ENCODE peak calls at places on chromosomes 7 and 10, in nine cellular contexts. R, V, G, I, W, F, E, H and C are unnamed samples.

GRCh38 chr7:1913290-1914282 is 243.5 kb downstream of the ELFN1 start:
- DNase-seq in R (no peak), H (no peak), F (no peak), E (no peak), V (no peak), I (no peak), W (no peak), G (no peak), C (no peak)

GRCh38 chr10:80153460-80153859 is 20.9 kb downstream of the PLAC9 start:
- DNase-seq in V (no peak), R (no peak), G (no peak), W (no peak), H (no peak), F (no peak), E (no peak), I (no peak), C (no peak)

GRCh38 chr10:86260564-86260963 is 106.0 kb downstream of the GRID1 start:
- DNase-seq in R (no peak), E (no peak), V (no peak), F (no peak), W (no peak), G (no peak), I (no peak), H (peak), C (no peak)

GRCh38 chr10:11874568-11875182 is 51.5 kb downstream of the PROSER2 start:
- DNase-seq in I (peak), H (no peak), W (peak), G (peak), E (peak), R (peak), F (peak), V (no peak), C (peak)

GRCh38 chr10:69335063-69335587 is 56.8 kb downstream of the HK1 start:
- DNase-seq in G (no peak), W (peak), E (no peak), F (peak), H (no peak), V (no peak), R (peak), I (no peak), C (no peak)

GRCh38 chr7:798921-799470 is 33.3 kb upstream of the SUN1 start:
- DNase-seq in I (no peak), G (no peak), W (no peak), E (no peak), R (no peak), F (no peak), V (no peak), H (no peak), C (no peak)

GRCh38 chr7:68694656-68695055 is 903.6 kb upstream of the AUTS2 start:
- DNase-seq in W (no peak), F (no peak), I (no peak), G (no peak), E (peak), V (no peak), H (no peak), R (peak), C (no peak)

GRCh38 chr7:151813997-151814396 is 62.9 kb downstream of the PRKAG2 start:
- DNase-seq in E (peak), G (no peak), W (no peak), R (no peak), F (no peak), V (no peak), I (peak), H (no peak), C (no peak)

GRCh38 chr10:110058215-110058614 is 50.4 kb downstream of the ADD3 start:
- DNase-seq in E (no peak), F (no peak), W (no peak), V (no peak), H (no peak), R (no peak), G (no peak), I (no peak), C (no peak)

GRCh38 chr10:58590924-58591323 is 78.3 kb downstream of the BICC1 start:
- DNase-seq in G (no peak), F (no peak), R (no peak), I (peak), W (no peak), E (peak), V (no peak), H (no peak), C (no peak)

GRCh38 chr10:58588673-58589265 is 76.1 kb downstream of the BICC1 start:
- DNase-seq in W (peak), R (no peak), I (no peak), G (no peak), V (no peak), F (no peak), H (no peak), E (no peak), C (peak)

GRCh38 chr10:58587676-58588075 is 75.0 kb downstream of the BICC1 start:
- DNase-seq in H (no peak), I (no peak), G (no peak), F (no peak), E (no peak), W (no peak), R (no peak), V (no peak), C (no peak)

GRCh38 chr10:58590152-58590551 is 77.5 kb downstream of the BICC1 start:
- DNase-seq in G (no peak), F (peak), E (peak), I (peak), R (peak), H (no peak), W (no peak), V (peak), C (no peak)

DNA sequence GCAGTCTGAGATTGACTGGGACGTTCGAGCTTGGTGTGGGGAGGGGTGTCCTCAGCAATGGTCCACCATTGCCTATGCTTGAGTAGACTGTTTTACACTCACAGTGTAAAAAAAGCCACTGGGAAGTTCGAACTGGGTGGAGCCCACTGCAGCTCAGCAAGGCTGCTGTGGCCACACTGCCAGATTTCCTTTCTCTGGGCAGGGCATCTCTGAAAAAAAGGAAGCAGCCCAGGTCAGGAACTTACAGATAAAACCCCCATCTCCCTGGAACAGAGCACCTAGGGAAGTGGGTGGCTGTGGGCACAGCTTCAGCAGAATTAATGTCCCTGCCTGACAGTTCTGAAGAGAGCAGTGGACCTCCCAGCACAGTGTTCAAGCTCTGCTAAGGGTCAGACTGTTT is 80.3 kb downstream of the BICC1 start:
- DNase-seq in I (no peak), F (no peak), W (no peak), V (no peak), H (no peak), R (no peak), E (no peak), G (no peak), C (no peak)
- TF ChIP-seq CTCF in I (no peak), F (no peak), W (no peak), V (no peak), H (no peak), R (no peak), E (no peak), G (no peak), C (no peak)

GRCh38 chr7:132242192-132242812 is 334.0 kb downstream of the PLXNA4 start:
- DNase-seq in I (no peak), F (no peak), E (no peak), W (no peak), G (no peak), V (no peak), R (no peak), H (no peak), C (no peak)

GRCh38 chr7:132240821-132241422 is 335.3 kb downstream of the PLXNA4 start:
- DNase-seq in H (no peak), F (no peak), W (no peak), I (no peak), V (no peak), G (no peak), E (no peak), R (no peak), C (no peak)

GRCh38 chr7:132243463-132243862 is 332.8 kb downstream of the PLXNA4 start:
- DNase-seq in W (no peak), E (peak), H (no peak), R (peak), I (no peak), V (no peak), G (no peak), F (no peak), C (no peak)

GRCh38 chr7:132240262-132240661 is 336.0 kb downstream of the PLXNA4 start:
- DNase-seq in R (no peak), V (no peak), F (no peak), G (no peak), I (no peak), W (no peak), H (no peak), E (no peak), C (no peak)

DNA sequence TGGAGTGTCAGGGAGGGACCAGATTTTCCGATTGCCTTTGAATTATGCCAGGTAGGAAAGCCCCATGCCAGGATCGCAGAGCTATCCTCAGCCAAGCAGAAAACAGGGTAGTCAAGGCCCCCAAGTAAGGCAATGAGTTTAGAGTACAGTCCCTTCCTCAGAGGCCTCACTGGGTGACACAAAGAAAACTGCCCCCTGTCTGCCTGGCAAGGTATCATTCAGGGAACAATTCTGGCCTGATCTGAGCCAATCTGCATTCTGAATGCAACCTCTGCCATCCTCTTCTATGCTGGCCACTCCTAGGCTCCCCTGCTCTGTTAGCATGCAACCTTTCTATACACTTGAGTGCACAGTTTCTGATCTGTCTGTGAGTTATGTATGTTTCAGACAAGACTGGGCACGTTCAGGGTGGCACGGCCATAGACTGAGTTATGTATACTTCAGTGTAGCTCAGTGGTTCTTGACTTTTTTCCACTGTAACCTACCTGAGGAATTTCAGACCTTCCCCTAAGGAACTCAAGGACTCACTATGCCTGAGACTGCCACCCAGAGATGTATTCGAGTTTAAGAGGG is 336.8 kb downstream of the PLXNA4 start:
- DNase-seq in W (no peak), G (no peak), V (no peak), R (no peak), E (no peak), F (no peak), H (no peak), I (no peak), C (no peak)
- TF ChIP-seq CTCF in W (no peak), G (no peak), V (no peak), R (no peak), E (no peak), F (no peak), H (no peak), I (no peak), C (no peak)

DNA sequence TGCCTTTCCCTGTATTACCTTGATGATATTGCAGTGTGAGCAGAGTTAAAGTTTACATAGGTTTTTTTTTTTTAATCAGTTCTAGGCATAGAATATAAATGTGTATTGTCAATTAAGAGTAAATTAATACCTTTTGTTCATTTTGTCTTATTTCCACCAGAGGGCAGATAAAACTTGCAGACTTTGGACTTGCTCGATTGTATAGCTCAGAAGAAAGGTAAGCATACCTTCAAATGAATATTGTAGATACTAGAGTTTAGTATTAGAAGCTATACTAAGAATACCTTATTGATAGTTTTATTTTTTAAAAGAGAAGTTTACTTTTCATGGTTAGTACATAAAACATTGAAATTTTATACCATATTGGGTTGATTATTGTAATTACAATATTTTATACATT is 86.8 kb downstream of the MPLKIP start:
- DNase-seq in V (no peak), W (no peak), H (no peak), I (no peak), G (no peak), R (no peak), E (no peak), F (no peak), C (no peak)
- TF ChIP-seq CTCF in V (peak), W (peak), H (no peak), I (peak), G (no peak), R (peak), E (peak), F (peak), C (no peak)

GRCh38 chr7:39896840-39897239 is 53.2 kb upstream of the CDK13 start:
- DNase-seq in R (no peak), G (no peak), V (no peak), H (peak), E (no peak), F (no peak), I (no peak), W (no peak), C (no peak)
- TF ChIP-seq CTCF in R (no peak), G (no peak), V (no peak), H (no peak), E (no peak), F (no peak), I (no peak), W (no peak), C (no peak)

DNA sequence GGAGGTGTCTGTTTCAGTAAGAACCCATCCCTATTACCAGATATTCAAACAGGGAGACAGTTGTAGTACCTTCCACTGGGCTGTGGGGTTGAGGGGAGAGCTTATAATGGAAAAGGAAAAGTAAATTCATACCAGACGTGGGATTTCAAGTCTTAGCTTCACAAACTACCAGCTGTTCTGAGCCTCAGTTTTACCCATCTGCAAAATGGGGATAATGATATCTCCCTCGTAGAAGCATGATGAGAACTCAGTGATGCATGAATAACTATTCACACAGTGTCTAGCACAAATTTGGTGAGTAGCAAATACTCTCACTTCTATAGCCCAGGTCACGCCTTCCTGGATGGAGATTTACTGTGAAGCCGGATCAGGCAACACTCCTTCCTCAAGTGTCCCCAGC is 29.1 kb upstream of the IKZF1 start:
- DNase-seq in G (no peak), W (no peak), E (no peak), H (no peak), R (no peak), I (no peak), F (no peak), V (no peak), C (no peak)
- TF ChIP-seq CTCF in G (no peak), W (no peak), E (no peak), H (no peak), R (no peak), I (no peak), F (no peak), V (no peak), C (no peak)

DNA sequence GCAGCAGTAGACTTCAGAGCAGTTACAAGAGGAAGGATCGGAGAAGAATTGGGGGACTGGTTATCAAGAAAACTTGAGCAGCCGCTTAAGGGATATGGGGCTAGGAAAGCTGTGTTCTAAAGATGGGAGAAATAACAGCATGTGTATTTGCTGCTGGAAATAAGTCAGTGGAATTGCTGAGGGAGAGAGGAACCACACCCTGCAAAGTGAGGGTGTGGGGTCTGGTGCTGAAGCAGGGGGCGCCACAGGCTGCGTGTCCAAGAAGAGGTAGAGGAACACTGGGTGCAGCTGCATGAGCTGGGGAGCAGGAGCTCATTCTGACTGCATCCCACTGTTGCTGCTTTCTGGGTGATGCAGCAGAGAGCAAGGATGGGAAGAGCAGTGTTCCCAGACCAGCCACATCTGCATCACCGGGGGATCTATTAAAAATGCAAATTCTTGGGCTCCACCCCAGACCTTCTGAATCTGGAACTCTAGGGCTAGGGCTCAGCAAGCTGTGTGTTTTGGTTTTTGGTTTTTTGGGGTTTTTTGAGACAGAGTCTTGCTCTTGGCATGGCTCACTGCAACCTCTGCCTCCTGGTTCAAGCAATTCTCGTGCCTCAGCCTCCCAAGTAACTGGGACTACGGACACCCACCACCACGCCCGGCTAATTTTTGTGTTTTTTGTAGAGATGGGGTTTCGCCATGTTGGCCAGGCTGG is 97.1 kb upstream of the DNAJB6 start:
- DNase-seq in H (no peak), E (no peak), R (no peak), I (no peak), G (no peak), W (no peak), V (no peak), F (no peak), C (no peak)
- TF ChIP-seq CTCF in H (no peak), E (no peak), R (no peak), I (no peak), G (no peak), W (no peak), V (no peak), F (no peak), C (no peak)

DNA sequence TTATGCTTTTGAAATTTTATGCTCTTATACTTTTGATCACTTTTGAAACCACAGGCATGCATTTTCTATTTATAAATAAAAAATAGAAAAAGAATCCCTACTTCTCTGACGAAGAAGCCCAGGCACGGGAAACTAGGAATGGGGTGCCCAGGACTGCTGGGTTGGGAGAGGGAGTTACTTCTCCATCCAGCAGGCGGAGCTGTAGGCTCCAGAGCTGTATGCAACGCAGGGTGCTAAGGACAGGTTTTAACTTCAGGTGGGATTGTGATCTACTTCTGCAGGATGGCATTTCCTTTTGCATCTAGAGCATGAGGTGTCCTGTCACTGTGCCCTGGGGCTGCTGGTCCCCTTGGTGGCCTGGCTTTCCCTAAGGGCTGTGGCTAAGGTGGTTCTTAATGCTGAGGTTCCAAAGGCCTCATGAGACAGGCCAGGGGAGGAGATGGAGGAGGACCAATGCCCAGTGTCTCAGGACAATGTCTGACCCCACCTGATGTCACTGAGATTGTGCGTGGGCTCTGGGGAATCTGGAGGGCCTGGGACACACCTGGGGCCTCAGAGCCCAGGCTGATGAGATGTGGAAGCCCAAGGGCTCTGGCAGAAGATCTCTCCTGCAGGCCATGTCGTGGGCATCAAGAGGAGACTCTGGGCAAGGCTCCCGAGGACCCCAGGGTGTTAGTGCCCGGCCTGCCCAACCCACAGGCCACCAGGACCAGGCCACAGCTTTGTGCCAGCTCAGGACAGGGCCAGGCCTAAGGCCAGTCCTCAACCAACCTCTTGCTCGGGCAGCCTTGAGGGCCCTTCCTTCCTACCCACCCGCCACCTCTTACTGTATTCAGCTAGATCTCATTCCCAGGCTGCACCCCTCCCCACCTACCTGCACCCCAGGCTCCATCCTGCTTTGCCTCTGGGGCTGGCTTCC is 507 bp downstream of the CCDC201 start:
- DNase-seq in E (no peak), R (no peak), V (no peak), I (no peak), H (peak), W (no peak), G (no peak), F (no peak), C (peak)
- TF ChIP-seq CTCF in E (peak), R (peak), V (peak), I (peak), H (no peak), W (peak), G (no peak), F (peak), C (peak)